ENCODE peak calls at places on chromosomes 6 and 20, in nine cellular contexts. O, M, T, E, B, C, L, K and R are unnamed samples.

GRCh38 chr20:1322511-1323245 is 6.3 kb downstream of the SDCBP2 start:
- DNase-seq in E (no peak), C (peak; percentile 70), L (peak; percentile 62), B (no peak), M (no peak), O (no peak), K (no peak), T (peak; percentile 83), R (peak; percentile 58)

GRCh38 chr6:33021917-33022316 is 12.5 kb upstream of the HLA-DOA start:
- DNase-seq in L (no peak), O (no peak), K (no peak), E (no peak), T (no peak), M (no peak), B (no peak), C (no peak), R (no peak)

GRCh38 chr6:6699741-6700367 is 111.3 kb downstream of the LY86 start:
- DNase-seq in O (peak; percentile 58), T (peak; percentile 83), E (peak; percentile 43), L (peak; percentile 87), C (no peak), B (no peak), M (peak; percentile 90), K (peak; percentile 86), R (peak; percentile 96)

GRCh38 chr6:154210678-154211077 is 145.9 kb downstream of the IPCEF1 start:
- DNase-seq in C (no peak), O (no peak), B (no peak), T (no peak), L (no peak), M (no peak), E (no peak), K (no peak), R (no peak)

GRCh38 chr6:153727910-153728309 is 311.1 kb upstream of the OPRM1 start:
- DNase-seq in E (no peak), T (no peak), K (no peak), C (no peak), M (no peak), O (no peak), L (no peak), B (no peak), R (no peak)

GRCh38 chr6:28648035-28648877 is 122.6 kb downstream of the GPX5 start:
- DNase-seq in C (no peak), B (no peak), K (peak; percentile 15), E (peak; percentile 38), M (peak; percentile 35), L (peak; percentile 38), O (peak; percentile 75), T (peak; percentile 45), R (peak; percentile 51)

GRCh38 chr6:35385457-35386202 is 43.3 kb downstream of the PPARD start:
- DNase-seq in T (no peak), K (no peak), C (no peak), O (no peak), E (no peak), L (peak; percentile 71), B (no peak), M (peak; percentile 34), R (no peak)

GRCh38 chr6:139323511-139324445 is 32.0 kb upstream of the TXLNB start:
- DNase-seq in T (peak; percentile 67), E (no peak), B (peak; percentile 18), O (no peak), L (peak; percentile 66), K (peak; percentile 38), C (peak; percentile 89), M (peak; percentile 78), R (peak; percentile 59)

GRCh38 chr6:157789861-157790260 is 33.2 kb upstream of the SNX9 start:
- DNase-seq in K (no peak), O (peak; percentile 59), B (no peak), C (no peak), T (no peak), E (no peak), L (no peak), M (no peak), R (no peak)

GRCh38 chr6:7276199-7276524 is 36.8 kb downstream of the SSR1 start:
- DNase-seq in T (no peak), O (no peak), L (no peak), E (no peak), M (no peak), K (no peak), B (no peak), C (no peak), R (no peak)

GRCh38 chr6:106820412-106820852 is 154.1 kb downstream of the CD24 start:
- DNase-seq in K (no peak), B (no peak), E (peak; percentile 31), M (no peak), O (no peak), L (no peak), T (no peak), C (no peak), R (no peak)

GRCh38 chr6:72363844-72364740 is 257.8 kb upstream of the KCNQ5 start:
- DNase-seq in L (no peak), T (no peak), C (no peak), K (no peak), O (no peak), B (no peak), M (no peak), E (no peak), R (no peak)

GRCh38 chr6:96110878-96111277 is 95.1 kb downstream of the FUT9 start:
- DNase-seq in L (no peak), M (no peak), T (no peak), K (no peak), B (no peak), O (no peak), C (no peak), E (no peak), R (no peak)

GRCh38 chr20:32674362-32674789 is 635 bp upstream of the C20orf203 start:
- DNase-seq in O (peak; percentile 40), T (no peak), E (peak; percentile 80), L (no peak), M (no peak), B (no peak), C (no peak), K (no peak), R (peak; percentile 55)

GRCh38 chr6:129490551-129491245 is 219.3 kb downstream of the ARHGAP18 start:
- DNase-seq in K (no peak), C (no peak), L (no peak), B (no peak), O (peak; percentile 94), T (peak; percentile 49), M (no peak), E (peak; percentile 62), R (peak; percentile 68)

GRCh38 chr6:129491436-129491835 is 218.5 kb downstream of the ARHGAP18 start:
- DNase-seq in T (no peak), B (no peak), L (no peak), M (no peak), E (peak; percentile 9), O (no peak), K (no peak), C (no peak), R (no peak)

GRCh38 chr6:129493396-129493902 is 216.5 kb downstream of the ARHGAP18 start:
- DNase-seq in C (no peak), M (no peak), O (peak; percentile 83), L (no peak), T (no peak), B (no peak), K (no peak), E (no peak), R (no peak)

GRCh38 chr6:129494099-129494498 is 215.9 kb downstream of the ARHGAP18 start:
- DNase-seq in K (no peak), O (no peak), C (no peak), T (no peak), L (no peak), B (no peak), E (no peak), M (no peak), R (no peak)

DNA sequence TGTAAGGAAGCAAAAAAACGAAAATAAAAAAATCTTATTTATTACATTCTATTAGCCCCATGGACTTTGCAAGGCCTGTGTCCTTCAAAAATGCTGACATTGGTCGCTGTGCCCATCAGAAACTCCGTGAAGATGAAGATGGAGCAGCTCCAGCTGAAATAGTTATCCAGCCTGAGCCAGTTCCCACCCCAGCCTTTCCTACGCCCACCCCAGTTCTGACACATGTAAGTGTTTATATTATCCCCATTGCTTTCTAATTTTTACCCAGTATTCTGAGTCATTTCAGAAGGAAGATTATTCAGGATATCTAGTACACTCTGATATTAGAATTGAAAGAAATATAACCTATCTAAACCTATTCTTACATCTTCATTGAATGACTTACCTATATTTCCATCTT is 217.7 kb downstream of the ARHGAP18 start:
- DNase-seq in T (no peak), K (no peak), C (no peak), L (no peak), O (no peak), M (no peak), B (no peak), E (no peak), R (no peak)
- H3K4me3 ChIP-seq in T (no peak overlapping the region), K (no peak overlapping the region), C (no peak overlapping the region), L (no peak overlapping the region), O (no peak overlapping the region), M (no peak overlapping the region), B (no peak overlapping the region), E (no peak overlapping the region), R (no peak overlapping the region)

DNA sequence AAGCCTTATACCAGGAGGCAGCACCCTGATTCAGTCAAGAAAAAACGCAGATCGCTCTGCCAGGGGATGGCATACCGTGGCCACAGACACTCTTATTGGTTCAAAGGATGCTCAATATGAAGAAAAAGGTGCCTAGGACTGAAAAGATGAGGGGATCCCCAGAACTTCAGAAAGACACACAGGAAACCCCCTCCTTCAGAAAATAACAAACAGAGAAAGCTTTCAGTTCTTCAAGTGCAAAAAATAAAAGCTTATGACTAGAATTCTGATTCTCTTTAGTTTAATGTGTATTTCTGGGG is 17.7 kb upstream of the MYB start:
- DNase-seq in B (no peak), C (no peak), T (no peak), E (no peak), L (no peak), K (no peak), O (no peak), M (no peak), R (no peak)
- TF ChIP-seq POLR2A in B (no peak), C (no peak), T (no peak), E (no peak), L (no peak), K (no peak), O (no peak), M (no peak), R (no peak)

DNA sequence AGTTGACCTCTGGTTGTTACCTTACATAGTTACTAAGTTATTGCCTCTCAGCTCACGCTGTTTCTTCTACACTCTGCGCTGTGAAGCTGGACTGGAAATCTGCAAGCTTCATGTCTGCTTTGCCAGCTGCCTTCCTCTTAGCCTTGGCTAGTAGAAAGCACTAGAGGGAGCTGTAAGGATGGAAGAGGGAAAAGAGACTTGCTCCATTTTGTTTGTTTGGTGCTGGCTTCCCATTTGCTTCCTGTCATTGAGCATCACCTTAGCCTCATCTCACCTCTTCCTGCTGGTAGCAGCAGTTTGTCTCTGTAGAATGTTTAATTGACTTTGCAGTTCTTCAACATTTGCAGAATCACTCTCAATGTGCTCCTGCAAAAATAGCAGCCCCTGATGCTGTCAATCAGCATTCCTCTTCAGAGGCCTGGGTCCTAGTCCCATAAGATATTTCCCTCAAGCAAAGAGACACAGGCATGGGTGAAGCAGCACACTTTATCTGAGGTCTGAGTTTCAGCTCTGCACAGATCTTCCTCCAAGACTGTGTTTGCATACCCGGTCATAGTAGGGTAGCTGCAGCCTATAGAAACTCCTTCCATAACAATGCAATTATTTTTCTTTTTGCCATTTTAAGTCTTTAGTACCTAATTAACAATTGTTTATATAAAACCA is 302.2 kb upstream of the EPHA7 start:
- DNase-seq in O (no peak), K (no peak), T (no peak), E (no peak), B (no peak), C (no peak), L (no peak), M (no peak), R (no peak)
- TF ChIP-seq CTCF in O (peak; percentile 5), K (no peak), T (no peak), E (peak; percentile 9), B (no peak), C (no peak), L (no peak), M (peak; percentile 35), R (no peak)

GRCh38 chr6:99613705-99614429 is 7.2 kb downstream of the PRDM13 start:
- DNase-seq in M (no peak), O (no peak), E (peak; percentile 17), L (no peak), K (no peak), B (no peak), C (no peak), T (no peak), R (no peak)
- H3K4me3 ChIP-seq in M (peak overlapping the region; percentile 41), O (no peak overlapping the region), E (peak overlapping the region; percentile 57), L (peak overlapping the region; percentile 34), K (no peak overlapping the region), B (peak overlapping the region; percentile 54), C (peak overlapping the region; percentile 37), T (peak overlapping the region; percentile 42), R (peak overlapping the region; percentile 59)